ENCODE peak calls at places on chromosomes 1 and 21, in five cellular contexts. W, Q, D, J and I are unnamed samples.

GRCh38 chr1:212594640-212595039 is 13.9 kb upstream of the ATF3 start:
- DNase-seq in Q (no peak), D (no peak), W (no peak), J (no peak), I (no peak)

GRCh38 chr1:233639611-233640010 is 25.7 kb downstream of the KCNK1 start:
- DNase-seq in Q (no peak), W (no peak), J (no peak), D (no peak), I (no peak)

GRCh38 chr1:89687254-89687653 is 54.3 kb downstream of the LRRC8C start:
- DNase-seq in Q (no peak), D (no peak), J (no peak), W (no peak), I (no peak)

GRCh38 chr1:56821462-56821797 is 2.2 kb upstream of the FYB2 start:
- DNase-seq in D (no peak), Q (no peak), J (no peak), W (no peak), I (no peak)

GRCh38 chr1:178575611-178576331 is 62.9 kb downstream of the TEX35 start:
- DNase-seq in W (no peak), J (no peak), Q (no peak), D (peak; percentile 74), I (peak; percentile 83)

GRCh38 chr21:31948681-31949080 is 75.9 kb downstream of the HUNK start:
- DNase-seq in Q (no peak), J (no peak), D (no peak), W (no peak), I (no peak)

GRCh38 chr1:47417129-47418044 is 1.3 kb downstream of the FOXE3 start:
- DNase-seq in Q (no peak), D (no peak), J (no peak), W (no peak), I (no peak)

GRCh38 chr1:67367370-67368345 is 60.0 kb downstream of the IL12RB2 start:
- DNase-seq in D (no peak), W (no peak), Q (no peak), J (peak; percentile 54), I (no peak)

DNA sequence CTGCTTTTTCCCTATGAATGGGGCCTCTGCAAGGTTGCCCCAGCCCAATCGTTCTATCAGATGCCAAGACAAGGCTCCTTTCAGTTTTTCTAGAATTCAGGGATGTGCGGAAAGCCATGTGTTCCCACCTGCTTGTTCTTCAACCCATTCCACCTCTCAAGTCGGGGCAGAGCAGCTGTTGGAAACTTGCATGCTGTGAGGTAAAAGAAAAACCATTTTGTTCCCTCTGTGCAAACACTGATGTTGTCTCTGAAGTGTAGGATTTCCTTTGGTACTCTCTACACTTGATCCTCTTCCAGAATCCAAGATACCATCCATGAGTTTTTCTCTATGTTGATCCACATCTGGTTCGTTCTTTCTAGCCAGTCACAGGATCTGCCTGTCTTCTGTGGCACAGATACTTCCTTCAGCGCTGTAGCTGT is 7.3 kb downstream of the IER5 start:
- DNase-seq in W (no peak), Q (no peak), D (no peak), J (no peak), I (no peak)
- H3K4me1 ChIP-seq in W (peaks cover 27% of the 10 kb centered on the region), Q (peaks cover 18% of the 10 kb centered on the region), D (peaks cover 13% of the 10 kb centered on the region), J (peaks cover 3% of the 10 kb centered on the region), I (peaks cover 9% of the 10 kb centered on the region)

DNA sequence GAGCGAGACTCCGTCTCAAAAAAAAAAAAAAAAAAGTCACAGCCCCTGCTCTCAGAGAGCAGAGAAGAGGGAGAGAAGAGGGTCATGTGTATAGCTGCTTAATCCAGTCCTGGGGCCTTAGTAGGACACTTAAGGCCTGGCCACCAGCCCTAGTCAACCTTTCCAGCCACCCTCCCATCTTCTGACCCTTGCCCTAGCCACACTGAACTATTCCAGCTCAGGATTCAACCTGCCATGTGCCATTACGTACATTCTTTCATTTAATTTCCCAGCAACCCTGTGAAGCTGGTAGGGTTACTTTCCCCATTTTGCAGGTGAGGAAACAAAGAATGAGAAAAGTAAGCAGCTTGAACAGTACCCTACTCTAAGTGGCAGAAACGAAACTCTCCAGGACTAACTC is 9.0 kb downstream of the FOXO6 start:
- DNase-seq in Q (no peak), J (no peak), D (no peak), W (no peak), I (no peak)
- H3K4me1 ChIP-seq in Q (peaks cover 22% of the 10 kb centered on the region), J (peaks cover 13% of the 10 kb centered on the region), D (peaks cover 37% of the 10 kb centered on the region), W (peaks cover 12% of the 10 kb centered on the region), I (peaks cover 3% of the 10 kb centered on the region)

DNA sequence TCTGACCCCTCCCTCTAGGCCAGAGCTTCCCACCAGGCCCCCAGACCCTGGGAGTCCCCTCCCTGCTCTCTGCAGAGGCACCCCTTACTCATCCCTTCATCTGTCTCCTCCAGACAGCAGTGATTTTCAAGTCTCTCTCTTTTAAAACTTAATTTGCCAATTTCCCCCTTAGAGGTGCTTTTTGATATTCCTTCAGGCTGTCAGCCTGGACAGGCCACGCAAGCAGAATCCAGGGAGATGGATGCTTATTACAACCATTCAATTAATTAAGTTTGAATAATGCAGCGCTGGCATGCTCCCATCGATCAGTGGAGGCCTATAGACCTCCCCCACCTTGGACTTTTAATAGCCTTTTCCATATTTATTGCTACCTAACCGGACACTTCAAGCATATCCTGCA is 6.2 kb downstream of the CAMK2N1 start:
- DNase-seq in W (no peak), D (no peak), Q (no peak), J (no peak), I (no peak)
- H3K4me1 ChIP-seq in W (peaks cover 14% of the 10 kb centered on the region), D (peaks cover 4% of the 10 kb centered on the region), Q (peaks cover 13% of the 10 kb centered on the region), J (peaks cover 8% of the 10 kb centered on the region), I (peaks cover 15% of the 10 kb centered on the region)

DNA sequence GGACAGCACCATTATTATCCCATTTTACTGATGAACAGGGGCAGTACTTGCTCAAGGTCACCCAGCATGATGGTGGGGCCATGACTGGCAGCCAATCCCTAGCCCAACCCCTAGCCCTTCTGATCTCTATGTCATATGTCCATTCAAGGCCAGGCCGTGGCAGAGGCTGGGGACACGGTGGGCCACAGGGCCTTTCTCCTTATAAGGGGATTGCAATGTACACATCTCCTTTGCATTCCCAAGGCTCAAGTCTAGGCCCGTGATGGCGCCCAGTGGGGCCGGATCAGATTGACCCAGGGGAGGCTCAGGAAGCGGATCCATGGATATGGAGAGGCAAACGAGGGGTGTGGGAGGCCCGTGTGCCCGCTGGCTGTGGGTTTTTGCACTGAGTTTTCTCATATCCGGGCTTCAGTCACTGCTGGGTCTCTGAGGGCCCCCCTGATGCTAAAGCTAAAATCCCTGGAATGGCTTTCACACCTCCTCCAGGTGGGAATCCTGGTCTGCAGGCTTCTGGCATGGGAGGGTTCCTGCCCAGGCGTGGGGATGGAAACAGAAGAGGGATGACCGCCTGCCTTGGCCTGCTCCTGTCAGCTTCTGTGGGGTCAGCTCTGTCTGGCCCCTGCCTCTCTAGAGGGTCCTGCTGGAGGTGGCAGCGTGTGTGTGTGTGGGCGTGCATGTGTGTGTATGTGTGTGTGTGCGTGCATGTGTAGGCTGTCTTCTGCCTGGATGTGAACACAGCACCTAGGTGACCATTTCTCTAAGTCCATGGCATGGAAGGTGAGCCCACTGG is 2.1 kb downstream of the MYOM3 start:
- DNase-seq in D (no peak), Q (no peak), W (no peak), J (peak; percentile 20), I (no peak)
- H3K4me1 ChIP-seq in D (no peaks in the 10 kb centered on the region), Q (peaks cover 4% of the 10 kb centered on the region), W (peaks cover 8% of the 10 kb centered on the region), J (no peaks in the 10 kb centered on the region), I (no peaks in the 10 kb centered on the region)

DNA sequence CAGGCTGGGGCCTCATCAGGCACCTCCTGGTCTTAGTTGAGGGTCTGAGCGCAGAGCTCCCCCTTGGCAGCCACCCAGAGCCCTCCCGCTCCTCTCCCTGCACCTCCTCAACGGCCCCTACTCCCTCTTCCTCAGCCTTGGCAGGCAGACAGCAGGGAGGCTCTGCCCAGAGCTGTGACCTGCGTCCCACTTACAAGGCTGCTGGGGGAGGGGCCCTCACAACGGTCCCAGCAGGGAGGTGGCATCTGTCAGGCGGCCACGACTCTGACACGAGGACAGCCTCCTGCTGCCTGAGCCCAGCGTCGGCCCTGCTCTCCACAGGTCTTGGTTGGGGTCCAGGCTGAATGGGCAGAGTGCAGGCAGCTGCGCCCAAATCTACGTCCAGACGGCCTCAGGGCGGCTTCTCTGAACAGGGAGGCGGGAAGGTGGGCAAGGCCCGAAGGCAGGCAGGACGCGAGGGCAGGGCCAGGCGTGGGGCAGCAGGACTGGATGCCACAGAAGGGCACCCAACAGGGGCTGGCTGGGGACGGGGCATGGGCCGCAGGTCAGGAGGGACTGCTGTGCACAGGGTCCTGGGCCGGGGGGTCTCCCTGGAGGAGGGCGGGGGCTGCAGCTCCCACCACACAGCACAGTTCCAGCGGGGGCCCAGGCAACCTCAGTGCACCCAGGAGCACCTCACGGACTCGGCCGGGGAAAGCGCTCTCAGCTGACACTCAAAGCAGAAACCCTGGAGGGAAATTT is 7.5 kb downstream of the SLC19A1 start:
- DNase-seq in Q (peak; percentile 9), D (no peak), J (peak; percentile 22), W (no peak), I (no peak)
- H3K4me1 ChIP-seq in Q (no peaks in the 10 kb centered on the region), D (no peaks in the 10 kb centered on the region), J (no peaks in the 10 kb centered on the region), W (peaks cover 11% of the 10 kb centered on the region), I (no peaks in the 10 kb centered on the region)

GRCh38 chr1:8412183-8412831 is 94.4 kb downstream of the SLC45A1 start:
- DNase-seq in Q (no peak), J (no peak), W (no peak), D (no peak), I (no peak)
- H3K4me1 ChIP-seq in Q (peaks cover 54% of the 10 kb centered on the region), J (peaks cover 82% of the 10 kb centered on the region), W (peaks cover 70% of the 10 kb centered on the region), D (peaks cover 29% of the 10 kb centered on the region), I (peaks cover 53% of the 10 kb centered on the region)

GRCh38 chr1:37476460-37477197 is 2.2 kb downstream of the ZC3H12A start:
- DNase-seq in Q (no peak), D (no peak), J (peak; percentile 78), W (no peak), I (no peak)
- H3K4me1 ChIP-seq in Q (peaks cover 78% of the 10 kb centered on the region), D (peaks cover 63% of the 10 kb centered on the region), J (peaks cover 46% of the 10 kb centered on the region), W (peaks cover 70% of the 10 kb centered on the region), I (peaks cover 58% of the 10 kb centered on the region)

DNA sequence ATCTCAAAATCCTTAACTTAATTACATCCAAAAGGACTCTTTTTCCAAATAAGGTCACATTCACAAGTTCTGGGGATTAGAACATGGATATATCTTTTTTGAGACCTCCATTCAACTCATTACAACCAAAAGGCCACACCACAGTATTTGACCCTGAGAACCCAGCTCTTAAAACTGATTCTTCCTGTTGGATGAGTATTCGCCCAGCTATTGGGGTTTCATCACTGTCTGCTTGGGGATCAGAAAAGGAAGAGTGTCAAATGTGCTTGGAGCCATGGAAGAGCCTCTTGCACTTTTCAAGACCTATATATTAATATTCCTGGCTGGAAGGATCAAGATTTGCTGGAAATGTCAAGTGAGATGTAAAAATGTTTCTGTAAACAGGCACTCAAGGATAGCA is 5.4 kb upstream of the TINAGL1 start:
- DNase-seq in W (no peak), D (no peak), Q (no peak), J (no peak), I (no peak)
- H3K4me1 ChIP-seq in W (no peaks in the 10 kb centered on the region), D (no peaks in the 10 kb centered on the region), Q (peaks cover 28% of the 10 kb centered on the region), J (peaks cover 34% of the 10 kb centered on the region), I (peaks cover 7% of the 10 kb centered on the region)

DNA sequence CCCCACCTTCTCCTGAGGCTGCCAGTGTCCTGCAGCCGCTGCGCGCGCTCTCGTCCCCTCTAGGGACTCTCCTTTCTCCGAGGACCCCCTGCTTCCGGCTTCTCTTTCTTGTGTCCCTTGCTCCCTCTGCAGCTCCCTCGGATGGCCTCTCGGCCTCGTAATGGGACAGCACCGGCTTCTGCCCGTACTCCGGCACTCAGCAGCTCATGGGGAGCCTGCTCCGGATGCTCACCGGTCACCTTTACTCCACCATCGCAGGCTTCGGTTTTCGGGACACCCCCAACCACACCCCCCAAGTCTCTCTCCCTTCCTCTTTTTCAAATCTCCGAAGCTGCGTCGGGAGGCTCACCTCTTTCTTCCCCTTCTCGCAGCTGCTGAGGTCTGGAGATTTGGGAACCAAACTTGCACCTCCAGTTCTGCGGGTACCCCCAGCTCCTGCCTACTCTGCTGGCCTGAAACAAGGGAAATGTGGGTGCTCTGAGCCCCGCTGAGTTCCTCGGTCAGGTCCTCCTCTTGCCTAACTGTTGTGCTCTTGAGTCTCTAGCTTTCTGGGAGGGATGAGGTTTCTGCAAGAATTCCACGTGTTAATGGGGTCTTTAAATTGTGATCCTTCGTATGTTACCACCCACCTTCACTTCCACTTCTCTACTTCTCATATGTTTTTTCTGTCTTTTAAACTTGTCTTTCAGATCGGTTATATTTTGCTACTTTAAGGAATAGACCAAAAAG is 931 bp downstream of the CDC14A start:
- DNase-seq in Q (no peak), D (peak; percentile 83), W (no peak), J (peak; percentile 50), I (peak; percentile 59)
- H3K4me1 ChIP-seq in Q (peaks cover 26% of the 10 kb centered on the region), D (peaks cover 51% of the 10 kb centered on the region), W (peaks cover 41% of the 10 kb centered on the region), J (peaks cover 21% of the 10 kb centered on the region), I (peaks cover 24% of the 10 kb centered on the region)